ENCODE peak calls at places on chromosomes 1 and 21, in five cellular contexts. F is BJ; O is activated naive CD8-positive, alpha-beta T cell treated with anti-CD3 and anti-CD28 coated beads, Interleukin-2, amount 50 U/mL, for 16 hours; K is activated T-helper 1 cell treated with Interleukin-2 at 50 U/mL for 16 hours; Q is non-pigmented ciliary epithelial cell. T is an unnamed sample.

GRCh38 chr21:43842742-43843141 is 22.3 kb upstream of the AGPAT3 start:
- DNase-seq in F (no peak), O (no peak), K (no peak), Q (no peak), T (no peak)

GRCh38 chr1:55155522-55155921 is 59.6 kb downstream of the USP24 start:
- DNase-seq in F (no peak), O (no peak), K (no peak), Q (no peak), T (no peak)

GRCh38 chr1:181482001-181482430 is 1.3 kb upstream of the CACNA1E start:
- DNase-seq in F (no peak), O (no peak), K (no peak), Q (no peak), T (no peak)

GRCh38 chr1:232938926-232939325 is 11.5 kb upstream of the NTPCR start:
- DNase-seq in F (no peak), O (no peak), K (no peak), Q (no peak), T (no peak)

GRCh38 chr1:207463021-207463420 is 8.9 kb downstream of the CR2 start:
- DNase-seq in F (no peak), O (no peak), K (no peak), Q (no peak), T (no peak)

GRCh38 chr1:205360166-205360565 is 3.4 kb upstream of the KLHDC8A start:
- DNase-seq in F (no peak), O (no peak), K (no peak), Q (no peak), T (no peak)

GRCh38 chr1:109197163-109198042 is 16.3 kb upstream of the SARS1 start:
- DNase-seq in F (peak), O (no peak), K (no peak), Q (peak), T (no peak)

GRCh38 chr1:172498858-172499257 is 34.1 kb upstream of the SUCO start:
- DNase-seq in F (no peak), O (no peak), K (no peak), Q (no peak), T (peak)

GRCh38 chr21:33640697-33641338 is 723 bp downstream of the CRYZL1 start:
- DNase-seq in F (no peak), O (no peak), K (no peak), Q (no peak), T (no peak)

GRCh38 chr1:102002057-102002456 is 5.3 kb upstream of the OLFM3 start:
- DNase-seq in F (no peak), O (no peak), K (no peak), Q (no peak), T (no peak)

GRCh38 chr1:213231795-213232231 is 180.8 kb downstream of the RPS6KC1 start:
- DNase-seq in F (peak), O (no peak), K (no peak), Q (no peak), T (no peak)

GRCh38 chr1:147266381-147266780 is 23.9 kb downstream of the CHD1L start:
- DNase-seq in F (no peak), O (no peak), K (no peak), Q (no peak), T (no peak)

GRCh38 chr1:177257128-177257527 is 86.4 kb downstream of the BRINP2 start:
- DNase-seq in F (no peak), O (no peak), K (no peak), Q (no peak), T (no peak)

GRCh38 chr1:215607412-215607811 is 40.3 kb downstream of the KCTD3 start:
- DNase-seq in F (no peak), O (no peak), K (no peak), Q (no peak), T (no peak)

GRCh38 chr1:43373034-43373940 is 5.5 kb upstream of the ELOVL1 start:
- DNase-seq in F (peak), O (no peak), K (no peak), Q (no peak), T (no peak)

GRCh38 chr1:236451796-236452373 is 57.8 kb downstream of the EDARADD start:
- DNase-seq in F (no peak), O (no peak), K (peak), Q (no peak), T (no peak)

GRCh38 chr1:183922197-183922596 is 115.3 kb downstream of the COLGALT2 start:
- DNase-seq in F (no peak), O (no peak), K (no peak), Q (no peak), T (no peak)

GRCh38 chr1:247390116-247390791 is 25.7 kb upstream of the NLRP3 start:
- DNase-seq in F (no peak), O (peak), K (peak), Q (no peak), T (peak)

GRCh38 chr1:93661829-93662474 is 19.7 kb downstream of the BCAR3 start:
- DNase-seq in F (peak), O (no peak), K (no peak), Q (no peak), T (no peak)

GRCh38 chr1:188986751-188987417 is 1490.8 kb downstream of the BRINP3 start:
- DNase-seq in F (no peak), O (no peak), K (no peak), Q (no peak), T (no peak)

GRCh38 chr1:110212165-110213142 is 2.3 kb downstream of the KCNC4 start:
- DNase-seq in F (no peak), O (no peak), K (no peak), Q (no peak), T (no peak)

GRCh38 chr1:226939439-226940028 is 560 bp upstream of the COQ8A start:
- DNase-seq in F (no peak), O (peak), K (no peak), Q (no peak), T (peak)

GRCh38 chr1:83511327-83511726 is 487.6 kb downstream of the TTLL7 start:
- DNase-seq in F (no peak), O (no peak), K (no peak), Q (no peak), T (no peak)

GRCh38 chr1:81834921-81835698 is 34.4 kb downstream of the ADGRL2 start:
- DNase-seq in F (no peak), O (no peak), K (no peak), Q (no peak), T (no peak)

GRCh38 chr1:55037733-55038551 is 1.4 kb upstream of the PCSK9 start:
- DNase-seq in F (no peak), O (no peak), K (no peak), Q (no peak), T (no peak)

GRCh38 chr1:156922986-156923564 is 2.6 kb downstream of the LRRC71 start:
- DNase-seq in F (no peak), O (no peak), K (no peak), Q (no peak), T (no peak)

GRCh38 chr1:15758537-15758936 is at the start of gene FBLIM1:
- DNase-seq in F (no peak), O (no peak), K (no peak), Q (no peak), T (no peak)

GRCh38 chr1:24018611-24019580 is 38.8 kb upstream of the SRSF10 start:
- DNase-seq in F (peak), O (no peak), K (no peak), Q (peak), T (peak)

GRCh38 chr21:17925900-17926299 is 106.7 kb upstream of the C21orf91 start:
- DNase-seq in F (no peak), O (no peak), K (no peak), Q (peak), T (no peak)

GRCh38 chr21:29334717-29335428 is 36.2 kb downstream of the BACH1 start:
- DNase-seq in F (no peak), O (no peak), K (no peak), Q (peak), T (no peak)